ENCODE peak calls at places on chromosomes 6 and 20, in ten cellular contexts. V, U, P, H, X, L, Y, T, F and S are unnamed samples.

GRCh38 chr6:113120214-113120576 is 737.0 kb upstream of the MARCKS start:
- DNase-seq in V (no peak), U (no peak), P (no peak), H (peak; percentile 91), X (no peak), L (no peak), Y (peak; percentile 98), T (peak; percentile 94), F (no peak), S (no peak)

GRCh38 chr20:38833154-38833856 is 27.8 kb downstream of the PPP1R16B start:
- DNase-seq in V (no peak), U (no peak), P (no peak), H (no peak), X (no peak), L (no peak), Y (no peak), T (no peak), F (no peak), S (no peak)

GRCh38 chr20:58569211-58570125 is 54.3 kb upstream of the APCDD1L start:
- DNase-seq in V (no peak), U (no peak), P (no peak), H (no peak), X (no peak), L (no peak), Y (peak; percentile 25), T (no peak), F (no peak), S (no peak)

GRCh38 chr20:19079536-19080299 is 132.7 kb upstream of the SLC24A3 start:
- DNase-seq in V (no peak), U (no peak), P (no peak), H (peak; percentile 84), X (no peak), L (no peak), Y (no peak), T (no peak), F (no peak), S (no peak)

GRCh38 chr6:27234576-27234975 is 12.9 kb upstream of the PRSS16 start:
- DNase-seq in V (no peak), U (no peak), P (no peak), H (no peak), X (no peak), L (no peak), Y (no peak), T (no peak), F (no peak), S (no peak)

GRCh38 chr6:90818163-90818562 is 231.3 kb upstream of the MAP3K7 start:
- DNase-seq in V (no peak), U (no peak), P (no peak), H (no peak), X (no peak), L (no peak), Y (no peak), T (no peak), F (no peak), S (no peak)

GRCh38 chr20:38590682-38591483 is 9.9 kb downstream of the ADIG start:
- DNase-seq in V (no peak), U (no peak), P (no peak), H (no peak), X (no peak), L (no peak), Y (peak; percentile 49), T (no peak), F (no peak), S (no peak)

GRCh38 chr6:140050232-140050995 is 676.0 kb upstream of the CITED2 start:
- DNase-seq in V (no peak), U (peak; percentile 45), P (no peak), H (peak; percentile 58), X (no peak), L (no peak), Y (peak; percentile 41), T (no peak), F (no peak), S (no peak)

GRCh38 chr20:51666126-51666525 is 102.1 kb downstream of the ATP9A start:
- DNase-seq in V (no peak), U (no peak), P (no peak), H (no peak), X (no peak), L (no peak), Y (no peak), T (no peak), F (no peak), S (no peak)

GRCh38 chr6:106097368-106098231 is 11.5 kb downstream of the PRDM1 start:
- DNase-seq in V (no peak), U (no peak), P (peak; percentile 30), H (no peak), X (no peak), L (peak; percentile 29), Y (no peak), T (no peak), F (no peak), S (peak; percentile 68)

GRCh38 chr6:157990321-157991066 is 8.8 kb downstream of the SYNJ2 start:
- DNase-seq in V (no peak), U (no peak), P (no peak), H (no peak), X (no peak), L (peak; percentile 18), Y (no peak), T (no peak), F (no peak), S (peak; percentile 52)

GRCh38 chr6:3039384-3039783 is 28.9 kb upstream of the RIPK1 start:
- DNase-seq in V (no peak), U (no peak), P (no peak), H (no peak), X (no peak), L (no peak), Y (no peak), T (no peak), F (no peak), S (no peak)

GRCh38 chr6:17280552-17281090 is 540 bp upstream of the RBM24 start:
- DNase-seq in V (peak; percentile 46), U (peak; percentile 41), P (no peak), H (no peak), X (peak; percentile 53), L (no peak), Y (no peak), T (no peak), F (no peak), S (no peak)

GRCh38 chr6:157405986-157406385 is 25.0 kb downstream of the ZDHHC14 start:
- DNase-seq in V (no peak), U (no peak), P (no peak), H (peak; percentile 76), X (peak; percentile 53), L (no peak), Y (no peak), T (no peak), F (no peak), S (no peak)

GRCh38 chr6:131042664-131043063 is 20.4 kb downstream of the EPB41L2 start:
- DNase-seq in V (no peak), U (no peak), P (no peak), H (no peak), X (no peak), L (no peak), Y (no peak), T (no peak), F (no peak), S (no peak)

GRCh38 chr6:11042750-11043551 is 1.2 kb downstream of the ELOVL2 start:
- DNase-seq in V (no peak), U (peak; percentile 24), P (no peak), H (no peak), X (no peak), L (no peak), Y (peak; percentile 73), T (no peak), F (no peak), S (no peak)

GRCh38 chr6:138038148-138038870 is 68.9 kb downstream of the PERP start:
- DNase-seq in V (no peak), U (no peak), P (no peak), H (no peak), X (no peak), L (no peak), Y (peak; percentile 29), T (no peak), F (no peak), S (no peak)

GRCh38 chr6:3911614-3912336 is 62.6 kb downstream of the FAM50B start:
- DNase-seq in V (no peak), U (no peak), P (no peak), H (peak; percentile 93), X (peak; percentile 84), L (no peak), Y (peak; percentile 91), T (no peak), F (no peak), S (no peak)

GRCh38 chr6:45454008-45454911 is 76.5 kb upstream of the SUPT3H start:
- DNase-seq in V (no peak), U (no peak), P (no peak), H (peak; percentile 53), X (no peak), L (no peak), Y (peak; percentile 84), T (peak; percentile 60), F (no peak), S (no peak)

GRCh38 chr6:84280030-84280429 is 52.6 kb upstream of the CEP162 start:
- DNase-seq in V (no peak), U (no peak), P (no peak), H (peak; percentile 75), X (no peak), L (no peak), Y (no peak), T (peak; percentile 29), F (no peak), S (no peak)

GRCh38 chr6:159121387-159121955 is 47.7 kb upstream of the FNDC1 start:
- DNase-seq in V (no peak), U (peak; percentile 92), P (no peak), H (no peak), X (no peak), L (no peak), Y (no peak), T (no peak), F (no peak), S (no peak)